ENCODE peak calls at places on chromosome 14, in nine cellular contexts. Z is transverse colon, I is heart left ventricle, P is pancreas, Q is mammary epithelial cell, M is body of pancreas, S is Panc1, R is AG04450, V is MM.1S. U is an unnamed sample.

GRCh38 chr14:50342211-50343080 is 30.3 kb downstream of the DMAC2L start:
- DNase-seq in Q (peak), V (no peak), Z (peak), P (peak), I (peak), R (no peak), M (peak), S (no peak), U (peak)

GRCh38 chr14:54453252-54453651 is 12.1 kb upstream of the CNIH1 start:
- DNase-seq in V (no peak), P (no peak), Z (no peak), M (no peak), Q (peak), I (no peak), R (no peak), S (no peak), U (no peak)

GRCh38 chr14:96863327-96863985 is 66.3 kb downstream of the VRK1 start:
- DNase-seq in S (no peak), M (no peak), Q (no peak), P (no peak), R (no peak), V (no peak), I (no peak), Z (no peak), U (no peak)

GRCh38 chr14:62443796-62444195 is 601.5 kb downstream of the KCNH5 start:
- DNase-seq in P (no peak), Z (no peak), Q (peak), I (no peak), V (no peak), R (peak), M (no peak), S (no peak), U (no peak)

GRCh38 chr14:104221071-104221625 is 82.8 kb downstream of the KIF26A start:
- DNase-seq in P (no peak), R (no peak), V (no peak), Q (no peak), Z (no peak), M (no peak), I (no peak), S (no peak), U (no peak)

GRCh38 chr14:95226801-95227200 is 69.5 kb upstream of the DICER1 start:
- DNase-seq in Q (no peak), Z (no peak), R (no peak), V (no peak), I (no peak), P (no peak), S (no peak), M (no peak), U (no peak)

GRCh38 chr14:35927727-35928126 is 101.6 kb downstream of the BRMS1L start:
- DNase-seq in I (no peak), R (no peak), M (no peak), Q (peak), S (no peak), V (no peak), Z (no peak), P (no peak), U (no peak)

GRCh38 chr14:91371011-91371989 is 46.3 kb downstream of the CCDC88C start:
- DNase-seq in R (no peak), V (peak), M (no peak), S (no peak), Z (no peak), I (no peak), P (no peak), Q (no peak), U (no peak)

GRCh38 chr14:54794796-54795195 is 107.8 kb downstream of the GCH1 start:
- DNase-seq in P (no peak), S (no peak), R (no peak), I (no peak), V (no peak), Z (no peak), Q (no peak), M (no peak), U (no peak)

GRCh38 chr14:102280376-102280962 is 24.5 kb downstream of the MOK start:
- DNase-seq in Z (no peak), R (peak), S (no peak), I (no peak), M (no peak), P (no peak), Q (peak), V (no peak), U (no peak)

GRCh38 chr14:99819514-99819913 is 26.3 kb downstream of the EML1 start:
- DNase-seq in Z (no peak), V (no peak), I (no peak), P (no peak), S (no peak), R (no peak), Q (no peak), M (no peak), U (no peak)

GRCh38 chr14:92652413-92653151 is 95.8 kb downstream of the LGMN start:
- DNase-seq in I (no peak), V (no peak), R (no peak), P (no peak), Z (no peak), M (no peak), S (no peak), Q (no peak), U (no peak)

GRCh38 chr14:102752239-102752847 is 24.9 kb upstream of the TRAF3 start:
- DNase-seq in S (no peak), M (no peak), P (no peak), R (no peak), Z (no peak), I (no peak), Q (no peak), V (no peak), U (no peak)

GRCh38 chr14:50139192-50139591 is 22.8 kb upstream of the VCPKMT start:
- DNase-seq in V (no peak), R (no peak), Z (no peak), P (no peak), Q (no peak), I (no peak), S (no peak), M (no peak), U (no peak)

GRCh38 chr14:79279645-79280399 is 931.5 kb downstream of the DIO2 start:
- DNase-seq in M (peak), P (peak), S (no peak), V (no peak), I (no peak), Z (peak), R (no peak), Q (peak), U (no peak)

GRCh38 chr14:96042218-96042930 is 3.2 kb downstream of the C14orf132 start:
- DNase-seq in Q (no peak), Z (no peak), R (peak), V (no peak), M (no peak), S (no peak), P (no peak), I (no peak), U (no peak)

GRCh38 chr14:105005929-105006830 is 14.7 kb downstream of the CDCA4 start:
- DNase-seq in S (no peak), I (no peak), P (no peak), V (no peak), M (no peak), Q (no peak), R (no peak), Z (no peak), U (no peak)

GRCh38 chr14:49921401-49921800 is 28.5 kb downstream of the ARF6 start:
- DNase-seq in Q (no peak), I (no peak), V (no peak), Z (no peak), M (no peak), S (no peak), P (no peak), R (no peak), U (no peak)

GRCh38 chr14:101665478-101666078 is 95.9 kb upstream of the PPP2R5C start:
- DNase-seq in P (no peak), V (peak), M (peak), R (peak), S (peak), Z (peak), I (no peak), Q (peak), U (no peak)

GRCh38 chr14:99040711-99041110 is 231.3 kb downstream of the BCL11B start:
- DNase-seq in S (no peak), I (no peak), Z (no peak), Q (no peak), V (no peak), P (no peak), M (no peak), R (no peak), U (no peak)

GRCh38 chr14:31897581-31898186 is 179.4 kb upstream of the ARHGAP5 start:
- DNase-seq in P (no peak), I (no peak), R (no peak), Q (no peak), M (no peak), Z (peak), V (no peak), S (no peak), U (no peak)

GRCh38 chr14:95497561-95498011 is 18.9 kb downstream of the SYNE3 start:
- DNase-seq in R (no peak), Z (no peak), P (no peak), Q (no peak), S (no peak), M (no peak), V (no peak), I (no peak), U (no peak)

GRCh38 chr14:103380719-103381377 is 4.4 kb upstream of the MARK3 start:
- DNase-seq in M (no peak), Z (no peak), Q (no peak), I (no peak), R (no peak), S (no peak), V (no peak), P (no peak), U (no peak)

GRCh38 chr14:64213853-64214570 is 80.2 kb downstream of the ESR2 start:
- DNase-seq in V (no peak), S (no peak), Z (no peak), M (no peak), R (no peak), P (no peak), I (no peak), Q (no peak), U (no peak)

GRCh38 chr14:64213079-64213478 is 81.1 kb downstream of the ESR2 start:
- DNase-seq in S (no peak), R (no peak), I (no peak), P (no peak), Z (no peak), Q (no peak), V (no peak), M (no peak), U (no peak)

GRCh38 chr14:64217318-64217717 is 76.9 kb downstream of the ESR2 start:
- DNase-seq in Q (no peak), V (peak), I (no peak), M (no peak), Z (peak), S (no peak), R (no peak), P (no peak), U (no peak)

GRCh38 chr14:64215978-64216377 is 78.2 kb downstream of the ESR2 start:
- DNase-seq in P (no peak), Z (no peak), I (no peak), R (no peak), S (no peak), Q (no peak), M (no peak), V (no peak), U (no peak)

DNA sequence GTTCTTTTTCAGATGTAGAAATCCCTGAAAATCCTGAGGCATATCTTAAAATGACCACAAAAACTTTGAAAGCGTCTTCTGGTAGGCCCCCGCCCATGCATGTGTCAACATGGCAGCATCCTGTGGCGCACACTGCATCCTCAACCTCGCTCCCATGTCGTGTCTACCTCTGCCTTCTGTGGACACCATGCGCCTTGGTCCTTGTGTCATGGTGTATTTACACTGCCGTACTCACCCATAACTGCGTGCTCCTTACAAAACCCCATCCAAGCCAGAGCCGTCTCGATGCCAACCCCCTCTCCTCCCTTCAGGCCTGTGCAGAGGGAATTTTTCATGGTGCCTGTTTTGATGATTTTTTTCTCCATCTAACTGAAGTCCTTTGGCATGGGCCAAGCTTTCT is 78.9 kb downstream of the ESR2 start:
- DNase-seq in I (no peak), V (no peak), R (no peak), Z (no peak), M (no peak), S (no peak), Q (no peak), P (no peak), U (no peak)
- H3K27ac ChIP-seq in I (no peak), V (no peak), R (no peak), Z (no peak), M (peak), S (no peak), Q (no peak), P (no peak), U (no peak)

DNA sequence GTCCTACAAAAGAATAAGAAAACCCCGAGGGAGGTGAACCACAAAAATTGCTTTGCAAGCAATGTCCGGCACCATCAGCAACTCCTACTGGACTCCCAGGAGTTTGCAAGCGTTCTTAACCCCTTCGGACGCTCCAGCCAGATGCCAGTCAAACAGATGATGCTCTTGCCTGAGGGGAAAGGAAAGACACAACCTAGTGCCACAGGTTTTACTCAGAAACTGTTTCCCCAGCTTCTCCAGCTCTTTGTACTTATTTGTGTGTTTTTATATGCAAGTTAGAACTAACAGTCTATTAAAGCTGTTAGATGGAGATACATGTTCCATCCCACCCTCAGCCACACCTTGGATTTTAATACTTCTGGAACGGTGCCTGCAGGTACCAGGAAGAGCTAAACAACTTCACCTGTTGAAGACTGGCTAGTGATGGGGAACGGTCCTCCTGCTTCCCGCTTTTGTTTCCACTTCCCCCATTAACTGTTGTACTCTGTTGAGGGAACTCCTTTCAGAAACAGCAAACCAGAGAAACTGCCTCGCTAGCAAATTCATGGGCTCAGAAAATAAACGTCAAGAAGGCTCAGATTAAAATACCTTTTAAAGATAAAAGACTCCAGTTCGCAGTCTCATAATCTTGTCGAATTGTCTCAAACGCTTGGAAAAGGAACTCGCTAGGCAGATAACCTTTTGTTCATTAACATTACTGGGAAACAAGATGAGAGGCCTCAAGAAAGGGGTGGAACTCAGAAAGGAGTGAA is 1.1 kb upstream of the FERMT2 start:
- DNase-seq in I (peak), V (no peak), S (peak), Q (peak), P (no peak), Z (peak), M (peak), R (peak), U (no peak)
- TF ChIP-seq CTCF in I (peak), V (no peak), S (peak), Q (peak), P (peak), Z (peak), M (peak), R (peak), U (no peak)

GRCh38 chr14:76953196-76953945 is 75.1 kb downstream of the IRF2BPL start:
- DNase-seq in Z (peak), M (peak), Q (peak), P (peak), R (no peak), V (no peak), S (no peak), I (peak), U (peak)
- H3K27ac ChIP-seq in Z (peak), M (peak), Q (peak), P (peak), R (peak), V (no peak), S (peak), I (peak), U (peak)

DNA sequence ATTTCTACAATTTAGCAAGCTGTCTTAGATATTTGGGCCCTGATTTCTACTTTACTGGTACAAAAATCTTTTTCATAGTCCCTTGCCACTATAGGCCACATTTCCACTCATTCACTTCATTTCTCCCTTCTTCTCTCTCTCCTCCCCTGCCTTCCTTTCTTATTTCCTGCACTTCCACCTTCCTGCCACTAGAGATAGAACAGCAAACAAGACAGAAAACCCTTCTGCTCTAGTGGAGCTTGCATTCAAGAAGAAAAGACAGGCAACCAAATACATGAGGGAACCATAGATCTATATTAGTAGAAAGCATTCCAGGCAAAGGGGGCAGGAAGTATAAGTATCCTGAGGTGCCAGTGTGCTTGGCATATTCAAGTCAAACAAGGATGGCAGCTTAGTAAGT is 623.5 kb downstream of the FLRT2 start:
- DNase-seq in I (no peak), S (no peak), R (no peak), P (no peak), M (no peak), Q (no peak), Z (no peak), V (no peak), U (no peak)
- TF ChIP-seq CTCF in I (no peak), S (peak), R (peak), P (no peak), M (no peak), Q (no peak), Z (no peak), V (peak), U (no peak)

DNA sequence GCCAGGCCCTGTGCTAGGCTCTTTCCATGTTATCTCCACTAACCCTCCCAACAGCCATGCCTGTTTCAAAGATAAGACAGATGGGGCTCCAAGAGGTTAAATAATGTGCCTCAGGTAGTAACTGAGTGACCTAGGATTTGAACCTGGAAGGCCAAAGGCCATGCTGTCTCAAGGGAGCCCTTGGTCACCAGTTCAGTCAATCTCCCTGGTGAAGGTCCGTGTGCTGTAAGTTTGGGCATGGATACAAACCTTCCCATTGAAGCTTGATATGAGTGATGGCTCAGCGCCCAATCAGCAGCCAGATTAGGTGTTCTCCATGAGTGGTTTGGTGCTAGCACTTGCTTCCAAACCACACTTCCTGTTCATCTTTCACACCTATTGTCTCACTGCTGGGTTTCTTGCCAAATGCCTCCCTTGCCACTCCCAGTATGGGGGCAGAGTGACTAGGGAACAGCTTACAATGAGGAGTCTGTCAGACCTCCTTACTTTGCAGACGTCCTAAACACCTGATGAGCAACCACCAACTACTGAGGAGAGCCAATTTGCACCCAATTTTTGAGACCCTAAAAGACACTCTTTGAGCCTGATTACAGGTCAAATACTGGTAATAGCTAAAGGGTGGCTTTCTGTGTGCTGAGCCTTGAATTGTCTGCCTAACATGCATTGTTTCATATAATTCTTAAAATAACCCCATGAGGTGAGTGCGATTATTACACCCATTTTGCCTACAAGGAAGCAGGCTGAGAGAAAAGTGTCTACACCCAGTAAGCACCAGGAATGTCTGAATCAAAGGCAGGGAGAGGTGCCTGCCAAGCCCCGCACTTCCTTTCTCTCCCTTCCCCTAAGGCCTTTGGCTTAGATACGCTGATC is 48.5 kb upstream of the FOS start:
- DNase-seq in S (no peak), P (no peak), I (peak), Z (peak), M (peak), R (no peak), V (peak), Q (peak), U (peak)
- H3K27ac ChIP-seq in S (no peak), P (no peak), I (peak), Z (peak), M (peak), R (no peak), V (peak), Q (peak), U (no peak)

GRCh38 chr14:23380197-23381016 is 3.6 kb downstream of the CMTM5 start:
- DNase-seq in Z (no peak), I (no peak), Q (no peak), R (no peak), S (no peak), V (no peak), P (no peak), M (no peak), U (no peak)
- TF ChIP-seq CTCF in Z (no peak), I (no peak), Q (no peak), R (no peak), S (peak), V (no peak), P (no peak), M (no peak), U (peak)

GRCh38 chr14:88325883-88326282 is 2.8 kb upstream of the KCNK10 start:
- DNase-seq in Q (no peak), Z (no peak), S (no peak), M (no peak), R (no peak), V (no peak), P (no peak), I (no peak), U (no peak)
- H3K27ac ChIP-seq in Q (no peak), Z (no peak), S (no peak), M (no peak), R (no peak), V (no peak), P (no peak), I (no peak), U (no peak)

DNA sequence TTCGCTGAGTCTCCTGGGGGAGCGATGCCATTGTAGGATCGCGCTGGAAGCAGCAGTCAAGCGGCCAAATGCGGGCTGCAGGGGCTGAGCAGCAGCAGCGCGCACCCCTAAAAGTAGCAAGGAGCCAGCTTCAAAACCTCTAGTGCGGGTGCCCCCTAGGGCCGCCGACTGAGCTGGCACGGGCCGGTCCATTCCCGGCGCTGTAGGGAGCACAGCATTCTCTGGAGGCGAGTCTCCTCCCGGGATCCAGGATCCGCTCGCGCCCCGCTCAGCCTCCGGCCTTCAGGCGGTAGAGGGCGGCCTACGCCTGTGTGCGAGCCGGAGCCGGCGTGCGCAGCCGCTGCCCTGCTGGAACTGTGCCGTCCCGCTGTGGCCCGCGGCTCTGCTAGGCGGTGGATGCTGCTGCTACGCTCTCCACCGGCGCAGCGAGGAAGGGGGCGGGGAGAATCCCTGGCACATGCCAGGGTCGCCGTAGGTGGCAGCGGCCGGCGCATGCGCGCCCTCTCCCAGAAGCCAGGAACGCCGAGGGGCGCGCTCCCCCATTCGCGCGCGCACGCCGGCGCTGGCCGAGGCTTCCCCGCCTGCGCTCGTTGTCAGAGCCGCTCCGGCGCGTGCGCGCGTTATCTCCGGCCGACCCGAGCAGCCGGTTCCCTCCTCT is at the start of gene FUT8:
- DNase-seq in S (peak), I (peak), P (peak), Z (peak), R (peak), M (peak), Q (peak), V (peak), U (peak)
- TF ChIP-seq CTCF in S (peak), I (peak), P (peak), Z (peak), R (peak), M (peak), Q (peak), V (peak), U (peak)

U was measured in CD4-positive, alpha-beta T cell.